ENCODE peak calls at places on chromosomes 16 and 17, in ten cellular contexts. R, A, L, U, D, Z, X, I, T and F are unnamed samples.

GRCh38 chr17:73308017-73308823 is 3.6 kb downstream of the CDC42EP4 start:
- DNase-seq in A (peak), Z (peak), D (no peak), R (no peak), X (no peak), L (peak), I (no peak), T (no peak), U (no peak), F (no peak)

GRCh38 chr16:58037365-58038057 is 12.0 kb downstream of the MMP15 start:
- DNase-seq in D (no peak), T (no peak), U (no peak), A (no peak), L (no peak), Z (no peak), I (no peak), R (no peak), X (no peak), F (no peak)

GRCh38 chr17:44584498-44584897 is 27.2 kb downstream of the FZD2 start:
- DNase-seq in U (no peak), X (no peak), Z (no peak), D (no peak), A (no peak), T (no peak), L (no peak), I (no peak), R (no peak), F (no peak)

GRCh38 chr16:4535627-4536108 is 2.9 kb downstream of the CDIP1 start:
- DNase-seq in U (no peak), R (no peak), T (no peak), A (no peak), I (no peak), Z (no peak), D (no peak), X (no peak), L (no peak), F (no peak)

GRCh38 chr17:50917418-50917743 is 51.2 kb upstream of the TOB1 start:
- DNase-seq in X (peak), Z (no peak), U (peak), R (no peak), I (no peak), D (no peak), T (no peak), A (no peak), L (no peak), F (no peak)

GRCh38 chr17:27424516-27424915 is 31.7 kb upstream of the KSR1 start:
- DNase-seq in Z (no peak), L (no peak), U (no peak), D (no peak), A (no peak), T (no peak), R (no peak), I (no peak), X (no peak), F (no peak)

GRCh38 chr16:85872666-85873561 is 26.0 kb upstream of the IRF8 start:
- DNase-seq in R (no peak), X (no peak), U (no peak), A (no peak), L (no peak), I (no peak), D (no peak), Z (no peak), T (no peak), F (no peak)

GRCh38 chr16:1082952-1083675 is 10.6 kb downstream of the SSTR5 start:
- DNase-seq in I (no peak), T (no peak), Z (no peak), L (no peak), X (no peak), U (no peak), D (no peak), R (no peak), A (no peak), F (no peak)

GRCh38 chr16:3846595-3847091 is 33.9 kb downstream of the CREBBP start:
- DNase-seq in Z (no peak), D (no peak), R (no peak), L (no peak), T (no peak), A (no peak), X (no peak), U (no peak), I (no peak), F (no peak)

GRCh38 chr17:50462446-50462845 is 6.2 kb downstream of the CHAD start:
- DNase-seq in U (no peak), D (no peak), L (no peak), X (no peak), Z (no peak), T (no peak), A (no peak), I (no peak), R (no peak), F (no peak)

GRCh38 chr16:88200896-88201185 is 181.9 kb upstream of the ZNF469 start:
- DNase-seq in T (no peak), L (no peak), I (no peak), Z (no peak), R (no peak), U (no peak), D (no peak), A (no peak), X (no peak), F (no peak)

GRCh38 chr16:87836844-87837581 is 32.3 kb downstream of the SLC7A5 start:
- DNase-seq in I (no peak), L (no peak), X (peak), U (no peak), A (no peak), Z (no peak), R (no peak), T (no peak), D (no peak), F (peak)

GRCh38 chr17:38925263-38925995 is at the start of gene LASP1NB:
- DNase-seq in X (peak), A (no peak), L (no peak), U (peak), T (no peak), D (peak), Z (no peak), R (peak), I (no peak), F (no peak)

GRCh38 chr17:61411114-61411943 is 11.7 kb downstream of the TBX2 start:
- DNase-seq in L (no peak), U (no peak), T (no peak), R (peak), X (no peak), D (peak), A (peak), Z (peak), I (no peak), F (no peak)

GRCh38 chr17:30091771-30092170 is 24.8 kb upstream of the NSRP1 start:
- DNase-seq in T (no peak), D (no peak), U (no peak), L (no peak), X (no peak), Z (peak), R (no peak), I (no peak), A (no peak), F (no peak)

GRCh38 chr17:44831270-44831770 is 1.2 kb upstream of the GJC1 start:
- DNase-seq in T (no peak), L (no peak), D (no peak), U (no peak), I (no peak), X (no peak), R (peak), A (no peak), Z (no peak), F (no peak)

GRCh38 chr17:50205111-50205821 is 3.8 kb upstream of the COL1A1 start:
- DNase-seq in T (no peak), I (no peak), D (no peak), X (no peak), U (no peak), R (no peak), L (no peak), Z (no peak), A (no peak), F (no peak)

GRCh38 chr16:81817296-81817695 is 38.2 kb downstream of the PLCG2 start:
- DNase-seq in R (no peak), L (no peak), U (no peak), A (no peak), D (no peak), I (no peak), X (no peak), Z (no peak), T (no peak), F (no peak)

GRCh38 chr17:74235040-74235581 is 21.7 kb downstream of the TTYH2 start:
- DNase-seq in I (no peak), D (no peak), L (no peak), Z (no peak), X (peak), U (peak), T (no peak), R (no peak), A (no peak), F (no peak)

GRCh38 chr17:58315281-58315711 is 13.3 kb downstream of the TSPOAP1 start:
- DNase-seq in X (no peak), D (no peak), U (no peak), I (no peak), A (peak), L (no peak), Z (no peak), T (no peak), R (no peak), F (no peak)

GRCh38 chr17:36602030-36602737 is 801 bp downstream of the MRM1 start:
- DNase-seq in L (no peak), R (peak), X (no peak), T (no peak), U (no peak), I (no peak), D (peak), Z (no peak), A (no peak), F (no peak)

GRCh38 chr17:69819316-69820087 is 255.5 kb upstream of the KCNJ16 start:
- DNase-seq in D (no peak), T (no peak), R (no peak), U (no peak), I (no peak), X (no peak), Z (peak), A (no peak), L (no peak), F (no peak)

GRCh38 chr16:1057252-1057932 is 15.2 kb upstream of the SSTR5 start:
- DNase-seq in R (peak), T (peak), Z (peak), L (no peak), X (no peak), D (peak), I (no peak), U (no peak), A (peak), F (no peak)